ENCODE peak calls at places on chromosomes 5 and 9, in seven cellular contexts. One of them, this sample, is unnamed.
A peak's percentile ranks its signal among the peaks of the same experiment; 100 is the strongest.

GRCh38 chr5:10734832-10735231 is 26.2 kb downstream of the DAP start:
- DNase-seq in GM23338: no peak
- DNase-seq in mesothelial cell of epicardium: no peak
- DNase-seq in sigmoid colon: no peak
- DNase-seq in nephron progenitor cell: no peak
- DNase-seq in endothelial cell: no peak
- DNase-seq in fibroblast of pulmonary artery: no peak
- DNase-seq in this sample: no peak

GRCh38 chr9:6655036-6655435 is 9.5 kb upstream of the GLDC start:
- DNase-seq in GM23338: no peak
- DNase-seq in mesothelial cell of epicardium: no peak
- DNase-seq in sigmoid colon: no peak
- DNase-seq in nephron progenitor cell: no peak
- DNase-seq in endothelial cell: no peak
- DNase-seq in fibroblast of pulmonary artery: no peak
- DNase-seq in this sample: no peak

GRCh38 chr5:141489841-141490240 is 960 bp downstream of the PCDHGC5 start:
- DNase-seq in GM23338: no peak
- DNase-seq in mesothelial cell of epicardium: no peak
- DNase-seq in sigmoid colon: no peak
- DNase-seq in nephron progenitor cell: no peak
- DNase-seq in endothelial cell: no peak
- DNase-seq in fibroblast of pulmonary artery: no peak
- DNase-seq in this sample: peak; percentile 9

GRCh38 chr9:130938652-130939404 is at the start of gene FIBCD1:
- DNase-seq in GM23338: peak; percentile 80
- DNase-seq in mesothelial cell of epicardium: no peak
- DNase-seq in sigmoid colon: no peak
- DNase-seq in nephron progenitor cell: peak; percentile 58
- DNase-seq in endothelial cell: peak; percentile 39
- DNase-seq in fibroblast of pulmonary artery: no peak
- DNase-seq in this sample: peak; percentile 84

GRCh38 chr5:7756453-7756852 is 94.5 kb downstream of the CFAP90 start:
- DNase-seq in GM23338: no peak
- DNase-seq in mesothelial cell of epicardium: no peak
- DNase-seq in sigmoid colon: no peak
- DNase-seq in nephron progenitor cell: no peak
- DNase-seq in endothelial cell: no peak
- DNase-seq in fibroblast of pulmonary artery: no peak
- DNase-seq in this sample: no peak

GRCh38 chr5:150588495-150588890 is 52.0 kb upstream of the SYNPO start:
- DNase-seq in GM23338: no peak
- DNase-seq in mesothelial cell of epicardium: no peak
- DNase-seq in sigmoid colon: no peak
- DNase-seq in nephron progenitor cell: no peak
- DNase-seq in endothelial cell: no peak
- DNase-seq in fibroblast of pulmonary artery: no peak
- DNase-seq in this sample: no peak

GRCh38 chr9:133813749-133814585 is 75.8 kb upstream of the SARDH start:
- DNase-seq in GM23338: no peak
- DNase-seq in mesothelial cell of epicardium: no peak
- DNase-seq in sigmoid colon: peak; percentile 75
- DNase-seq in nephron progenitor cell: no peak
- DNase-seq in endothelial cell: no peak
- DNase-seq in fibroblast of pulmonary artery: no peak
- DNase-seq in this sample: no peak

GRCh38 chr9:17669206-17669605 is 90.3 kb downstream of the SH3GL2 start:
- DNase-seq in GM23338: no peak
- DNase-seq in mesothelial cell of epicardium: no peak
- DNase-seq in sigmoid colon: no peak
- DNase-seq in nephron progenitor cell: no peak
- DNase-seq in endothelial cell: no peak
- DNase-seq in fibroblast of pulmonary artery: no peak
- DNase-seq in this sample: no peak

GRCh38 chr9:13145340-13145739 is 134.2 kb downstream of the MPDZ start:
- DNase-seq in GM23338: no peak
- DNase-seq in mesothelial cell of epicardium: no peak
- DNase-seq in sigmoid colon: no peak
- DNase-seq in nephron progenitor cell: no peak
- DNase-seq in endothelial cell: no peak
- DNase-seq in fibroblast of pulmonary artery: no peak
- DNase-seq in this sample: no peak

GRCh38 chr5:140575309-140575708 is 10.7 kb downstream of the SLC35A4 start:
- DNase-seq in GM23338: peak; percentile 60
- DNase-seq in mesothelial cell of epicardium: no peak
- DNase-seq in sigmoid colon: peak; percentile 79
- DNase-seq in nephron progenitor cell: no peak
- DNase-seq in endothelial cell: peak; percentile 36
- DNase-seq in fibroblast of pulmonary artery: peak; percentile 79
- DNase-seq in this sample: no peak

GRCh38 chr9:117491491-117491890 is 76.6 kb upstream of the ASTN2 start:
- DNase-seq in GM23338: no peak
- DNase-seq in mesothelial cell of epicardium: no peak
- DNase-seq in sigmoid colon: no peak
- DNase-seq in nephron progenitor cell: no peak
- DNase-seq in endothelial cell: no peak
- DNase-seq in fibroblast of pulmonary artery: no peak
- DNase-seq in this sample: no peak

GRCh38 chr5:59779453-59779852 is 114.1 kb downstream of the PDE4D start:
- DNase-seq in GM23338: no peak
- DNase-seq in mesothelial cell of epicardium: no peak
- DNase-seq in sigmoid colon: no peak
- DNase-seq in nephron progenitor cell: no peak
- DNase-seq in endothelial cell: no peak
- DNase-seq in fibroblast of pulmonary artery: no peak
- DNase-seq in this sample: no peak

GRCh38 chr5:181152406-181152805 is 5.0 kb downstream of the OR2V2 start:
- DNase-seq in GM23338: no peak
- DNase-seq in mesothelial cell of epicardium: no peak
- DNase-seq in sigmoid colon: no peak
- DNase-seq in nephron progenitor cell: no peak
- DNase-seq in endothelial cell: no peak
- DNase-seq in fibroblast of pulmonary artery: no peak
- DNase-seq in this sample: no peak

GRCh38 chr5:76363385-76364261 is 39.5 kb upstream of the IQGAP2 start:
- DNase-seq in GM23338: no peak
- DNase-seq in mesothelial cell of epicardium: no peak
- DNase-seq in sigmoid colon: no peak
- DNase-seq in nephron progenitor cell: no peak
- DNase-seq in endothelial cell: no peak
- DNase-seq in fibroblast of pulmonary artery: no peak
- DNase-seq in this sample: no peak

DNA sequence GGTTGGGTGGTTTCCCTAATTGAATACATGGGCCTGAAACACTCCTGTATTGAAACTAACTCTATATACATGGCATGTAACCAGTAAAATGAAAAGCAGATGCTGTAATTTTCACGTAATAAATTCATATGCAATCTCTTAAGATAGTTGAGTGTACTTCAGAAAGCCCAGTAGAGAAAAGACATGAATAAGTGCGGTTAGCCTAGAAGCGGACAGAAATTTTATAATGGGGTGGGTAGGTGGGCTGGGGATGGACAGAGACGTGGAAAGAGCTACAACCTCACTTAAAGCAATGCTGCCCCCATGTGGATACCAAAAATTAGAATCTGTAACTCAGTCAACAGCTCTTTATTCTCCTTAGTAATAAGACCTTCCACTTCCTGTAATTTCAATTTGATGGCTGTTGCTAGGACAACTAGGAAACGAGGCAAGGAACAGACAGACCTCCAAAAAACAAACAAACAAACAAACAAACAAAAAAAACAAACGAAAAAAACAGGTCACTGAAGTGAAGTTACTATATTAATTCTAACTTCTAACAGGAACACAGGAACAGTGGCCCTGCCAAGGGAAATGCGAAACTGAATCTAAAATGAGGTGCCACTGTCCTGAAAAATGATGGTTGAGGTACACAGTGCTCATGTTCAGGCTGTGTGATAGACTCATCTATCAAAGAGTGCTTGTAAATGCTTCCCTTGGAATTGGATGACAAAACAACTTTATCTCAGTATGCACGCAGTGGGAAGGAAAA is 103.4 kb upstream of the GNA14 start:
- DNase-seq in GM23338: peak; percentile 87
- DNase-seq in mesothelial cell of epicardium: no peak
- DNase-seq in sigmoid colon: no peak
- DNase-seq in nephron progenitor cell: peak; percentile 32
- DNase-seq in endothelial cell: peak; percentile 63
- DNase-seq in fibroblast of pulmonary artery: peak; percentile 86
- DNase-seq in this sample: peak; percentile 24
- TF ChIP-seq CTCF in GM23338: peak; percentile 76
- TF ChIP-seq CTCF in mesothelial cell of epicardium: peak; percentile 46
- TF ChIP-seq CTCF in sigmoid colon: peak; percentile 49
- TF ChIP-seq CTCF in nephron progenitor cell: peak; percentile 59
- TF ChIP-seq CTCF in endothelial cell: peak; percentile 54
- TF ChIP-seq CTCF in fibroblast of pulmonary artery: peak; percentile 58
- TF ChIP-seq CTCF in this sample: peak; percentile 20

GRCh38 chr9:22097712-22098111 is 88.6 kb upstream of the CDKN2B start:
- DNase-seq in GM23338: no peak
- DNase-seq in mesothelial cell of epicardium: no peak
- DNase-seq in sigmoid colon: no peak
- DNase-seq in nephron progenitor cell: no peak
- DNase-seq in endothelial cell: no peak
- DNase-seq in fibroblast of pulmonary artery: peak; percentile 82
- DNase-seq in this sample: no peak

GRCh38 chr9:22102347-22103053 is 93.4 kb upstream of the CDKN2B start:
- DNase-seq in GM23338: no peak
- DNase-seq in mesothelial cell of epicardium: no peak
- DNase-seq in sigmoid colon: no peak
- DNase-seq in nephron progenitor cell: no peak
- DNase-seq in endothelial cell: no peak
- DNase-seq in fibroblast of pulmonary artery: no peak
- DNase-seq in this sample: no peak

GRCh38 chr9:22098636-22099332 is 89.7 kb upstream of the CDKN2B start:
- DNase-seq in GM23338: no peak
- DNase-seq in mesothelial cell of epicardium: no peak
- DNase-seq in sigmoid colon: no peak
- DNase-seq in nephron progenitor cell: no peak
- DNase-seq in endothelial cell: no peak
- DNase-seq in fibroblast of pulmonary artery: no peak
- DNase-seq in this sample: no peak

GRCh38 chr9:22103650-22104575 is 94.8 kb upstream of the CDKN2B start:
- DNase-seq in GM23338: no peak
- DNase-seq in mesothelial cell of epicardium: no peak
- DNase-seq in sigmoid colon: no peak
- DNase-seq in nephron progenitor cell: no peak
- DNase-seq in endothelial cell: no peak
- DNase-seq in fibroblast of pulmonary artery: peak; percentile 88
- DNase-seq in this sample: no peak

GRCh38 chr9:22100626-22101025 is 91.5 kb upstream of the CDKN2B start:
- DNase-seq in GM23338: peak; percentile 60
- DNase-seq in mesothelial cell of epicardium: no peak
- DNase-seq in sigmoid colon: no peak
- DNase-seq in nephron progenitor cell: no peak
- DNase-seq in endothelial cell: no peak
- DNase-seq in fibroblast of pulmonary artery: no peak
- DNase-seq in this sample: no peak
- TF ChIP-seq CTCF in GM23338: no peak
- TF ChIP-seq CTCF in mesothelial cell of epicardium: peak; percentile 52
- TF ChIP-seq CTCF in sigmoid colon: no peak
- TF ChIP-seq CTCF in nephron progenitor cell: peak; percentile 26
- TF ChIP-seq CTCF in endothelial cell: peak; percentile 70
- TF ChIP-seq CTCF in fibroblast of pulmonary artery: peak; percentile 27
- TF ChIP-seq CTCF in this sample: no peak

DNA sequence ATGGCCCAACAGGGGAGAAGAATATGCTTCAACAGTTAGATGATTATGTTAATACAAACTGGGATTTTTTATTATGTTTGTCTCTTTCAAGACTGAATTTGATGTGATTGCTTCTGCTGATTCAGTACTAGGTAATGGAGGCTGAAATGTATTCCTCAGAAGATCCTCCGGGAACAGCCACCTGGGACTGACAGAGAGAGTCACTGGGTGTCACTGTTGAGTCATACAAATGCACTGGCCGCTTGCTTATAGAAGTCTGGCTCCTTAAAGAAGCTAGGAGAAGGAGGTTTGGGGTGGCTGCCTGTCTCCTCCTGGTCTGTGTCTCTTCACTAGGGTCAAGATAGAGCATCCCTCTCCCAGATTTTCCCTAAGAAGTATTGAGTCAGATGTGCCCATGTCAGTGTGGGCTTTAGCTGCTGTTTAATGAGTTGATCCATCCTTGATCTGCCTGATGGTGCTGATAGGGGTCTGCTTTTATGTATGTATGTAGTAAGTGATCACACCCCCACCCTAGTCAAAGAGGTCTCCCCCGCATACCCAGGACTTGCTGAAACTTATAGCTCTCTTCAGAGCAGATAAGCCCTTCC is 773.4 kb downstream of the BRINP1 start:
- DNase-seq in GM23338: peak; percentile 82
- DNase-seq in mesothelial cell of epicardium: no peak
- DNase-seq in sigmoid colon: peak; percentile 66
- DNase-seq in nephron progenitor cell: peak; percentile 34
- DNase-seq in endothelial cell: peak; percentile 48
- DNase-seq in fibroblast of pulmonary artery: peak; percentile 23
- DNase-seq in this sample: peak; percentile 2
- TF ChIP-seq CTCF in GM23338: peak; percentile 93
- TF ChIP-seq CTCF in mesothelial cell of epicardium: no peak
- TF ChIP-seq CTCF in sigmoid colon: peak; percentile 40
- TF ChIP-seq CTCF in nephron progenitor cell: peak; percentile 54
- TF ChIP-seq CTCF in endothelial cell: no peak
- TF ChIP-seq CTCF in fibroblast of pulmonary artery: peak; percentile 10
- TF ChIP-seq CTCF in this sample: no peak

GRCh38 chr5:126998895-126999570 is 31.3 kb downstream of the MARCHF3 start:
- DNase-seq in GM23338: no peak
- DNase-seq in mesothelial cell of epicardium: no peak
- DNase-seq in sigmoid colon: no peak
- DNase-seq in nephron progenitor cell: no peak
- DNase-seq in endothelial cell: no peak
- DNase-seq in fibroblast of pulmonary artery: no peak
- DNase-seq in this sample: no peak

GRCh38 chr5:127003798-127004495 is 26.4 kb downstream of the MARCHF3 start:
- DNase-seq in GM23338: no peak
- DNase-seq in mesothelial cell of epicardium: no peak
- DNase-seq in sigmoid colon: no peak
- DNase-seq in nephron progenitor cell: no peak
- DNase-seq in endothelial cell: no peak
- DNase-seq in fibroblast of pulmonary artery: no peak
- DNase-seq in this sample: no peak

GRCh38 chr5:127001621-127002296 is 28.6 kb downstream of the MARCHF3 start:
- DNase-seq in GM23338: no peak
- DNase-seq in mesothelial cell of epicardium: no peak
- DNase-seq in sigmoid colon: no peak
- DNase-seq in nephron progenitor cell: no peak
- DNase-seq in endothelial cell: no peak
- DNase-seq in fibroblast of pulmonary artery: peak; percentile 88
- DNase-seq in this sample: no peak

GRCh38 chr5:127004721-127005120 is 25.6 kb downstream of the MARCHF3 start:
- DNase-seq in GM23338: no peak
- DNase-seq in mesothelial cell of epicardium: no peak
- DNase-seq in sigmoid colon: no peak
- DNase-seq in nephron progenitor cell: no peak
- DNase-seq in endothelial cell: no peak
- DNase-seq in fibroblast of pulmonary artery: no peak
- DNase-seq in this sample: no peak

DNA sequence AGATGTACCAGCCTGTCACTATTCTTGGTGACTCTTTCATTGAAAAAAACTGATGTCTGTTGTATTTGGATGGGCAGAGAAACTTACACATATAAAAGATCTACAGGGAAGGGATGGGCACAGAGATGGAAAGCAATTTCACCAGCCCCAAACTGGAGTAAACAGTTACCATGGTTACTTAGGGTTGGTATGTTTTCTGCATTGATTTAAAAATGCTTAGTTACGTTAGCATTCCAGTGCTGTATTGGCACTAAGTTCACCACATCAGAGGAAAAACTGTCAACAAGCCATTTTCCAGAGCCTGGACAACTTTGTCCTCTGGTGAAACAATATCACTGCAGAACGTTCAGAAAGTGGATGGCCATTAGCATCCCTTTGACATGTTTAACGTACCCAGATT is 28.0 kb downstream of the MARCHF3 start:
- DNase-seq in GM23338: no peak
- DNase-seq in mesothelial cell of epicardium: no peak
- DNase-seq in sigmoid colon: no peak
- DNase-seq in nephron progenitor cell: no peak
- DNase-seq in endothelial cell: no peak
- DNase-seq in fibroblast of pulmonary artery: peak; percentile 82
- DNase-seq in this sample: no peak
- TF ChIP-seq CTCF in GM23338: no peak
- TF ChIP-seq CTCF in mesothelial cell of epicardium: no peak
- TF ChIP-seq CTCF in sigmoid colon: no peak
- TF ChIP-seq CTCF in nephron progenitor cell: no peak
- TF ChIP-seq CTCF in endothelial cell: no peak
- TF ChIP-seq CTCF in fibroblast of pulmonary artery: no peak
- TF ChIP-seq CTCF in this sample: no peak